ENCODE peak calls at places on chromosomes 5 and 9, in five cellular contexts. One of them, this sample, is unnamed.

GRCh38 chr9:38415846-38416245 is 8.4 kb downstream of the IGFBPL1 start:
- DNase-seq in stimulated activated CD8-positive, alpha-beta memory T cell treated with anti-CD3 and anti-CD28 coated beads, Interleukin-15, amount 100 ng/mL, for 4 hours: no peak
- DNase-seq in CD4-positive, alpha-beta T cell: no peak
- DNase-seq in activated naive CD4-positive, alpha-beta T cell treated with anti-CD3 and anti-CD28 coated beads for 36 hours: no peak
- DNase-seq in hippocampal formation: no peak
- DNase-seq in this sample: no peak

GRCh38 chr9:127158995-127159801 is 36.8 kb upstream of the ANGPTL2 start:
- DNase-seq in CD4-positive, alpha-beta T cell: no peak
- DNase-seq in activated naive CD4-positive, alpha-beta T cell treated with anti-CD3 and anti-CD28 coated beads for 36 hours: no peak
- DNase-seq in stimulated activated CD8-positive, alpha-beta memory T cell treated with anti-CD3 and anti-CD28 coated beads, Interleukin-15, amount 100 ng/mL, for 4 hours: no peak
- DNase-seq in hippocampal formation: peak; percentile 60
- DNase-seq in this sample: peak; percentile 29

GRCh38 chr9:98083566-98084135 is 27.1 kb downstream of the NANS start:
- DNase-seq in stimulated activated CD8-positive, alpha-beta memory T cell treated with anti-CD3 and anti-CD28 coated beads, Interleukin-15, amount 100 ng/mL, for 4 hours: no peak
- DNase-seq in CD4-positive, alpha-beta T cell: no peak
- DNase-seq in hippocampal formation: no peak
- DNase-seq in activated naive CD4-positive, alpha-beta T cell treated with anti-CD3 and anti-CD28 coated beads for 36 hours: no peak
- DNase-seq in this sample: no peak

GRCh38 chr9:124214596-124215550 is 42.9 kb upstream of the NEK6 start:
- DNase-seq in hippocampal formation: no peak
- DNase-seq in activated naive CD4-positive, alpha-beta T cell treated with anti-CD3 and anti-CD28 coated beads for 36 hours: no peak
- DNase-seq in stimulated activated CD8-positive, alpha-beta memory T cell treated with anti-CD3 and anti-CD28 coated beads, Interleukin-15, amount 100 ng/mL, for 4 hours: no peak
- DNase-seq in CD4-positive, alpha-beta T cell: no peak
- DNase-seq in this sample: no peak

GRCh38 chr5:1763548-1763911 is 36.1 kb downstream of the MRPL36 start:
- DNase-seq in CD4-positive, alpha-beta T cell: peak; percentile 29
- DNase-seq in activated naive CD4-positive, alpha-beta T cell treated with anti-CD3 and anti-CD28 coated beads for 36 hours: peak; percentile 49
- DNase-seq in stimulated activated CD8-positive, alpha-beta memory T cell treated with anti-CD3 and anti-CD28 coated beads, Interleukin-15, amount 100 ng/mL, for 4 hours: no peak
- DNase-seq in hippocampal formation: no peak
- DNase-seq in this sample: peak; percentile 64

GRCh38 chr5:98713856-98714255 is 59.6 kb upstream of the RGMB start:
- DNase-seq in hippocampal formation: no peak
- DNase-seq in stimulated activated CD8-positive, alpha-beta memory T cell treated with anti-CD3 and anti-CD28 coated beads, Interleukin-15, amount 100 ng/mL, for 4 hours: no peak
- DNase-seq in CD4-positive, alpha-beta T cell: no peak
- DNase-seq in activated naive CD4-positive, alpha-beta T cell treated with anti-CD3 and anti-CD28 coated beads for 36 hours: no peak
- DNase-seq in this sample: no peak

GRCh38 chr5:10310073-10310779 is 2.5 kb upstream of the CMBL start:
- DNase-seq in activated naive CD4-positive, alpha-beta T cell treated with anti-CD3 and anti-CD28 coated beads for 36 hours: no peak
- DNase-seq in hippocampal formation: no peak
- DNase-seq in stimulated activated CD8-positive, alpha-beta memory T cell treated with anti-CD3 and anti-CD28 coated beads, Interleukin-15, amount 100 ng/mL, for 4 hours: no peak
- DNase-seq in CD4-positive, alpha-beta T cell: no peak
- DNase-seq in this sample: peak; percentile 95

GRCh38 chr9:116409659-116410058 is 256.1 kb downstream of the PAPPA start:
- DNase-seq in stimulated activated CD8-positive, alpha-beta memory T cell treated with anti-CD3 and anti-CD28 coated beads, Interleukin-15, amount 100 ng/mL, for 4 hours: no peak
- DNase-seq in CD4-positive, alpha-beta T cell: no peak
- DNase-seq in activated naive CD4-positive, alpha-beta T cell treated with anti-CD3 and anti-CD28 coated beads for 36 hours: no peak
- DNase-seq in hippocampal formation: no peak
- DNase-seq in this sample: no peak

GRCh38 chr5:77569409-77569808 is 69.1 kb downstream of the OTP start:
- DNase-seq in hippocampal formation: no peak
- DNase-seq in stimulated activated CD8-positive, alpha-beta memory T cell treated with anti-CD3 and anti-CD28 coated beads, Interleukin-15, amount 100 ng/mL, for 4 hours: no peak
- DNase-seq in activated naive CD4-positive, alpha-beta T cell treated with anti-CD3 and anti-CD28 coated beads for 36 hours: no peak
- DNase-seq in CD4-positive, alpha-beta T cell: no peak
- DNase-seq in this sample: no peak

GRCh38 chr5:172840077-172840777 is 6.2 kb downstream of the ERGIC1 start:
- DNase-seq in CD4-positive, alpha-beta T cell: no peak
- DNase-seq in hippocampal formation: no peak
- DNase-seq in activated naive CD4-positive, alpha-beta T cell treated with anti-CD3 and anti-CD28 coated beads for 36 hours: no peak
- DNase-seq in stimulated activated CD8-positive, alpha-beta memory T cell treated with anti-CD3 and anti-CD28 coated beads, Interleukin-15, amount 100 ng/mL, for 4 hours: no peak
- DNase-seq in this sample: no peak

GRCh38 chr9:123749580-123750202 is 180.2 kb downstream of the DENND1A start:
- DNase-seq in hippocampal formation: no peak
- DNase-seq in CD4-positive, alpha-beta T cell: no peak
- DNase-seq in stimulated activated CD8-positive, alpha-beta memory T cell treated with anti-CD3 and anti-CD28 coated beads, Interleukin-15, amount 100 ng/mL, for 4 hours: no peak
- DNase-seq in activated naive CD4-positive, alpha-beta T cell treated with anti-CD3 and anti-CD28 coated beads for 36 hours: peak; percentile 43
- DNase-seq in this sample: peak; percentile 21

GRCh38 chr5:142472306-142472951 is 147.6 kb upstream of the SPRY4 start:
- DNase-seq in hippocampal formation: no peak
- DNase-seq in stimulated activated CD8-positive, alpha-beta memory T cell treated with anti-CD3 and anti-CD28 coated beads, Interleukin-15, amount 100 ng/mL, for 4 hours: peak; percentile 28
- DNase-seq in activated naive CD4-positive, alpha-beta T cell treated with anti-CD3 and anti-CD28 coated beads for 36 hours: peak; percentile 75
- DNase-seq in CD4-positive, alpha-beta T cell: peak; percentile 12
- DNase-seq in this sample: peak; percentile 95

GRCh38 chr5:152987156-152987555 is 503.3 kb upstream of the GRIA1 start:
- DNase-seq in activated naive CD4-positive, alpha-beta T cell treated with anti-CD3 and anti-CD28 coated beads for 36 hours: no peak
- DNase-seq in CD4-positive, alpha-beta T cell: no peak
- DNase-seq in hippocampal formation: peak; percentile 26
- DNase-seq in stimulated activated CD8-positive, alpha-beta memory T cell treated with anti-CD3 and anti-CD28 coated beads, Interleukin-15, amount 100 ng/mL, for 4 hours: no peak
- DNase-seq in this sample: no peak

GRCh38 chr9:14313951-14314423 is at the start of gene NFIB:
- DNase-seq in hippocampal formation: no peak
- DNase-seq in CD4-positive, alpha-beta T cell: no peak
- DNase-seq in stimulated activated CD8-positive, alpha-beta memory T cell treated with anti-CD3 and anti-CD28 coated beads, Interleukin-15, amount 100 ng/mL, for 4 hours: no peak
- DNase-seq in activated naive CD4-positive, alpha-beta T cell treated with anti-CD3 and anti-CD28 coated beads for 36 hours: peak; percentile 9
- DNase-seq in this sample: no peak

GRCh38 chr5:53543401-53543800 is 17.0 kb upstream of the NDUFS4 start:
- DNase-seq in stimulated activated CD8-positive, alpha-beta memory T cell treated with anti-CD3 and anti-CD28 coated beads, Interleukin-15, amount 100 ng/mL, for 4 hours: no peak
- DNase-seq in hippocampal formation: no peak
- DNase-seq in activated naive CD4-positive, alpha-beta T cell treated with anti-CD3 and anti-CD28 coated beads for 36 hours: no peak
- DNase-seq in CD4-positive, alpha-beta T cell: no peak
- DNase-seq in this sample: no peak

GRCh38 chr5:10486511-10487344 is 45.0 kb downstream of the ROPN1L start:
- DNase-seq in hippocampal formation: no peak
- DNase-seq in stimulated activated CD8-positive, alpha-beta memory T cell treated with anti-CD3 and anti-CD28 coated beads, Interleukin-15, amount 100 ng/mL, for 4 hours: no peak
- DNase-seq in activated naive CD4-positive, alpha-beta T cell treated with anti-CD3 and anti-CD28 coated beads for 36 hours: no peak
- DNase-seq in CD4-positive, alpha-beta T cell: no peak
- DNase-seq in this sample: no peak

GRCh38 chr9:114304416-114305188 is 18.3 kb upstream of the ORM1 start:
- DNase-seq in stimulated activated CD8-positive, alpha-beta memory T cell treated with anti-CD3 and anti-CD28 coated beads, Interleukin-15, amount 100 ng/mL, for 4 hours: no peak
- DNase-seq in hippocampal formation: no peak
- DNase-seq in CD4-positive, alpha-beta T cell: no peak
- DNase-seq in activated naive CD4-positive, alpha-beta T cell treated with anti-CD3 and anti-CD28 coated beads for 36 hours: no peak
- DNase-seq in this sample: no peak

GRCh38 chr5:155978805-155979204 is 348.2 kb upstream of the SGCD start:
- DNase-seq in hippocampal formation: peak; percentile 12
- DNase-seq in CD4-positive, alpha-beta T cell: no peak
- DNase-seq in activated naive CD4-positive, alpha-beta T cell treated with anti-CD3 and anti-CD28 coated beads for 36 hours: no peak
- DNase-seq in stimulated activated CD8-positive, alpha-beta memory T cell treated with anti-CD3 and anti-CD28 coated beads, Interleukin-15, amount 100 ng/mL, for 4 hours: no peak
- DNase-seq in this sample: no peak

GRCh38 chr9:127214421-127215265 is 49.9 kb upstream of the GARNL3 start:
- DNase-seq in stimulated activated CD8-positive, alpha-beta memory T cell treated with anti-CD3 and anti-CD28 coated beads, Interleukin-15, amount 100 ng/mL, for 4 hours: peak; percentile 17
- DNase-seq in hippocampal formation: no peak
- DNase-seq in CD4-positive, alpha-beta T cell: peak; percentile 47
- DNase-seq in activated naive CD4-positive, alpha-beta T cell treated with anti-CD3 and anti-CD28 coated beads for 36 hours: peak; percentile 82
- DNase-seq in this sample: peak; percentile 92

GRCh38 chr5:171635846-171636245 is 149.8 kb upstream of the SMIM23 start:
- DNase-seq in activated naive CD4-positive, alpha-beta T cell treated with anti-CD3 and anti-CD28 coated beads for 36 hours: no peak
- DNase-seq in stimulated activated CD8-positive, alpha-beta memory T cell treated with anti-CD3 and anti-CD28 coated beads, Interleukin-15, amount 100 ng/mL, for 4 hours: no peak
- DNase-seq in CD4-positive, alpha-beta T cell: no peak
- DNase-seq in hippocampal formation: no peak
- DNase-seq in this sample: no peak

GRCh38 chr5:140243855-140244254 is 59.0 kb downstream of the PFDN1 start:
- DNase-seq in activated naive CD4-positive, alpha-beta T cell treated with anti-CD3 and anti-CD28 coated beads for 36 hours: no peak
- DNase-seq in hippocampal formation: no peak
- DNase-seq in CD4-positive, alpha-beta T cell: no peak
- DNase-seq in stimulated activated CD8-positive, alpha-beta memory T cell treated with anti-CD3 and anti-CD28 coated beads, Interleukin-15, amount 100 ng/mL, for 4 hours: no peak
- DNase-seq in this sample: no peak

GRCh38 chr9:93636172-93636661 is 59.8 kb downstream of the PHF2 start:
- DNase-seq in activated naive CD4-positive, alpha-beta T cell treated with anti-CD3 and anti-CD28 coated beads for 36 hours: no peak
- DNase-seq in CD4-positive, alpha-beta T cell: no peak
- DNase-seq in hippocampal formation: no peak
- DNase-seq in stimulated activated CD8-positive, alpha-beta memory T cell treated with anti-CD3 and anti-CD28 coated beads, Interleukin-15, amount 100 ng/mL, for 4 hours: no peak
- DNase-seq in this sample: no peak

GRCh38 chr5:124806026-124806856 is 59.8 kb upstream of the ZNF608 start:
- DNase-seq in CD4-positive, alpha-beta T cell: no peak
- DNase-seq in activated naive CD4-positive, alpha-beta T cell treated with anti-CD3 and anti-CD28 coated beads for 36 hours: no peak
- DNase-seq in hippocampal formation: no peak
- DNase-seq in stimulated activated CD8-positive, alpha-beta memory T cell treated with anti-CD3 and anti-CD28 coated beads, Interleukin-15, amount 100 ng/mL, for 4 hours: no peak
- DNase-seq in this sample: peak; percentile 92

GRCh38 chr9:108478871-108479332 is 376.9 kb downstream of the ACTL7B start:
- DNase-seq in stimulated activated CD8-positive, alpha-beta memory T cell treated with anti-CD3 and anti-CD28 coated beads, Interleukin-15, amount 100 ng/mL, for 4 hours: no peak
- DNase-seq in activated naive CD4-positive, alpha-beta T cell treated with anti-CD3 and anti-CD28 coated beads for 36 hours: no peak
- DNase-seq in hippocampal formation: no peak
- DNase-seq in CD4-positive, alpha-beta T cell: no peak
- DNase-seq in this sample: peak; percentile 94

GRCh38 chr9:599933-600461 is 241.5 kb upstream of the DMRT1 start:
- DNase-seq in activated naive CD4-positive, alpha-beta T cell treated with anti-CD3 and anti-CD28 coated beads for 36 hours: no peak
- DNase-seq in CD4-positive, alpha-beta T cell: no peak
- DNase-seq in stimulated activated CD8-positive, alpha-beta memory T cell treated with anti-CD3 and anti-CD28 coated beads, Interleukin-15, amount 100 ng/mL, for 4 hours: no peak
- DNase-seq in hippocampal formation: no peak
- DNase-seq in this sample: no peak

GRCh38 chr5:95822038-95822407 is 503 bp downstream of the GLRX start:
- DNase-seq in CD4-positive, alpha-beta T cell: peak; percentile 36
- DNase-seq in stimulated activated CD8-positive, alpha-beta memory T cell treated with anti-CD3 and anti-CD28 coated beads, Interleukin-15, amount 100 ng/mL, for 4 hours: no peak
- DNase-seq in activated naive CD4-positive, alpha-beta T cell treated with anti-CD3 and anti-CD28 coated beads for 36 hours: peak; percentile 61
- DNase-seq in hippocampal formation: no peak
- DNase-seq in this sample: peak; percentile 46

GRCh38 chr9:13110766-13111400 is 168.6 kb downstream of the MPDZ start:
- DNase-seq in stimulated activated CD8-positive, alpha-beta memory T cell treated with anti-CD3 and anti-CD28 coated beads, Interleukin-15, amount 100 ng/mL, for 4 hours: no peak
- DNase-seq in activated naive CD4-positive, alpha-beta T cell treated with anti-CD3 and anti-CD28 coated beads for 36 hours: no peak
- DNase-seq in hippocampal formation: peak; percentile 46
- DNase-seq in CD4-positive, alpha-beta T cell: no peak
- DNase-seq in this sample: no peak

GRCh38 chr9:27582794-27583193 is 9.5 kb upstream of the C9orf72 start:
- DNase-seq in CD4-positive, alpha-beta T cell: no peak
- DNase-seq in activated naive CD4-positive, alpha-beta T cell treated with anti-CD3 and anti-CD28 coated beads for 36 hours: no peak
- DNase-seq in stimulated activated CD8-positive, alpha-beta memory T cell treated with anti-CD3 and anti-CD28 coated beads, Interleukin-15, amount 100 ng/mL, for 4 hours: no peak
- DNase-seq in hippocampal formation: no peak
- DNase-seq in this sample: no peak

GRCh38 chr9:113985968-113986585 is 92.0 kb downstream of the AMBP start:
- DNase-seq in CD4-positive, alpha-beta T cell: no peak
- DNase-seq in stimulated activated CD8-positive, alpha-beta memory T cell treated with anti-CD3 and anti-CD28 coated beads, Interleukin-15, amount 100 ng/mL, for 4 hours: no peak
- DNase-seq in activated naive CD4-positive, alpha-beta T cell treated with anti-CD3 and anti-CD28 coated beads for 36 hours: no peak
- DNase-seq in hippocampal formation: no peak
- DNase-seq in this sample: no peak

GRCh38 chr5:160699301-160699700 is 152.7 kb downstream of the ATP10B start:
- DNase-seq in hippocampal formation: no peak
- DNase-seq in CD4-positive, alpha-beta T cell: no peak
- DNase-seq in stimulated activated CD8-positive, alpha-beta memory T cell treated with anti-CD3 and anti-CD28 coated beads, Interleukin-15, amount 100 ng/mL, for 4 hours: no peak
- DNase-seq in activated naive CD4-positive, alpha-beta T cell treated with anti-CD3 and anti-CD28 coated beads for 36 hours: no peak
- DNase-seq in this sample: no peak

GRCh38 chr5:473344-474192 is 30.6 kb downstream of the EXOC3 start:
- DNase-seq in activated naive CD4-positive, alpha-beta T cell treated with anti-CD3 and anti-CD28 coated beads for 36 hours: peak; percentile 31
- DNase-seq in CD4-positive, alpha-beta T cell: no peak
- DNase-seq in hippocampal formation: no peak
- DNase-seq in stimulated activated CD8-positive, alpha-beta memory T cell treated with anti-CD3 and anti-CD28 coated beads, Interleukin-15, amount 100 ng/mL, for 4 hours: no peak
- DNase-seq in this sample: peak; percentile 29

GRCh38 chr5:61311836-61312808 is 19.9 kb upstream of the ZSWIM6 start:
- DNase-seq in hippocampal formation: no peak
- DNase-seq in CD4-positive, alpha-beta T cell: no peak
- DNase-seq in activated naive CD4-positive, alpha-beta T cell treated with anti-CD3 and anti-CD28 coated beads for 36 hours: no peak
- DNase-seq in stimulated activated CD8-positive, alpha-beta memory T cell treated with anti-CD3 and anti-CD28 coated beads, Interleukin-15, amount 100 ng/mL, for 4 hours: no peak
- DNase-seq in this sample: peak; percentile 78

This sample was measured in RWPE1.